ENCODE peak calls at places on chromosomes 6 and 20, in seven cellular contexts. J is H1, V is SK-N-SH, C is HCT116, T is K562, E is HepG2, Z is GM12878. M is an unnamed sample. For H3K36me3 and H3K4me1, the result is how much of the 10 kb centered on the place peaks cover.

GRCh38 chr6:158684745-158685355 is 35.0 kb downstream of the SYTL3 start:
- DNase-seq in J (peak), V (no peak), C (no peak), T (no peak), E (peak), Z (no peak), M (no peak)

GRCh38 chr20:63054695-63055240 is 48.0 kb upstream of the BHLHE23 start:
- DNase-seq in J (peak), V (no peak), C (no peak), T (no peak), E (no peak), Z (no peak), M (no peak)

GRCh38 chr20:4787069-4787468 is 65.4 kb downstream of the PRND start:
- DNase-seq in J (no peak), V (no peak), C (no peak), T (no peak), E (no peak), Z (no peak), M (no peak)

GRCh38 chr20:48728042-48728837 is 99.6 kb downstream of the PREX1 start:
- DNase-seq in J (no peak), V (no peak), C (no peak), T (no peak), E (no peak), Z (no peak), M (no peak)

GRCh38 chr6:88114838-88115237 is 51.3 kb downstream of the CNR1 start:
- DNase-seq in J (no peak), V (no peak), C (no peak), T (no peak), E (no peak), Z (no peak), M (no peak)

GRCh38 chr20:48531505-48531904 is 296.3 kb downstream of the PREX1 start:
- DNase-seq in J (no peak), V (no peak), C (no peak), T (no peak), E (no peak), Z (no peak), M (no peak)

GRCh38 chr20:48626938-48627736 is 200.7 kb downstream of the PREX1 start:
- DNase-seq in J (no peak), V (peak), C (no peak), T (no peak), E (no peak), Z (no peak), M (no peak)

GRCh38 chr6:33147807-33148666 is 44.2 kb downstream of the COL11A2 start:
- DNase-seq in J (no peak), V (peak), C (peak), T (peak), E (peak), Z (no peak), M (no peak)

GRCh38 chr6:63549076-63549475 is 23.2 kb upstream of the LOC128125822 start:
- DNase-seq in J (no peak), V (no peak), C (no peak), T (no peak), E (no peak), Z (no peak), M (no peak)

GRCh38 chr6:91523511-91523910 is 936.6 kb upstream of the MAP3K7 start:
- DNase-seq in J (no peak), V (no peak), C (no peak), T (no peak), E (no peak), Z (no peak), M (no peak)

GRCh38 chr6:21476054-21476552 is 117.4 kb upstream of the SOX4 start:
- DNase-seq in J (no peak), V (no peak), C (no peak), T (no peak), E (no peak), Z (no peak), M (no peak)

GRCh38 chr6:156848533-156848932 is 71.4 kb downstream of the ARID1B start:
- DNase-seq in J (no peak), V (peak), C (no peak), T (peak), E (no peak), Z (no peak), M (no peak)

GRCh38 chr6:96520039-96520850 is 1.4 kb upstream of the UFL1 start:
- DNase-seq in J (no peak), V (no peak), C (peak), T (peak), E (no peak), Z (no peak), M (no peak)

GRCh38 chr6:71043902-71044301 is 87.0 kb upstream of the B3GAT2 start:
- DNase-seq in J (no peak), V (no peak), C (no peak), T (no peak), E (no peak), Z (no peak), M (no peak)

GRCh38 chr20:43904195-43904594 is 10.5 kb upstream of the TOX2 start:
- DNase-seq in J (no peak), V (peak), C (no peak), T (no peak), E (peak), Z (no peak), M (no peak)

GRCh38 chr20:36932476-36933426 is 18.8 kb downstream of the SAMHD1 start:
- DNase-seq in J (no peak), V (no peak), C (no peak), T (no peak), E (peak), Z (no peak), M (no peak)
- H3K36me3 ChIP-seq in J (under half), V (under half), C (under half), T (under half), E (under half), Z (under half), M (under half)

DNA sequence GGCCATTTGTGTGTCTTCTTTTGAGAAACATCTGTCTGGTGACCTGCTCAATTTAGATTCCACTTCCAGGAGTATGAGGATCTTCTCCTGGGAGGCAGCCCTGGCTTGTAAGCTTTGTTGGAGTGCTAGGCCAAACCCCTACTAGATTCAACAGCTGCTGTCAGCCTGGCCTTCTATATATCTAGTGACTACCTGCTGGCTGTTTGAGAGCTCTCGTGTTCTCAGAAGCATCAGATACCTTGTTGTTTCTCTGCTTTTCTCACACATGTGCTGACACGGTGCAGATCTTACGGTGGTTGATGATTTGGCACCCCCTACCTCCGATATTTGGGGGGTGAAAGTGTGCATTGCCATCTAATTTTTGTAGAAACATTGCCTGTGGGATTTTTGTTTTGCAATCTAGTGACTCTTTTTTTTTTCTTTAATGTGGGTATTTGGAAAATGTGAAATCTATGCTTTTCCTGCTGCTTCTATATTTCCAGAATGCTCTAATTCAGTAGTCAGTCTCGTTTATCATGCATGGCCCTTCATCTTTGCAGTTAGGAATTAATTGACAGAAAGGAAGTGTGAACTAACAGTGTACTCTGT is 4.7 kb downstream of the CCN2 start:
- DNase-seq in J (no peak), V (no peak), C (no peak), T (no peak), E (peak), Z (no peak), M (no peak)
- TF ChIP-seq SIN3A in J (no peak), V (no peak), C (no peak), T (no peak), E (no peak), Z (no peak), M (no peak)

DNA sequence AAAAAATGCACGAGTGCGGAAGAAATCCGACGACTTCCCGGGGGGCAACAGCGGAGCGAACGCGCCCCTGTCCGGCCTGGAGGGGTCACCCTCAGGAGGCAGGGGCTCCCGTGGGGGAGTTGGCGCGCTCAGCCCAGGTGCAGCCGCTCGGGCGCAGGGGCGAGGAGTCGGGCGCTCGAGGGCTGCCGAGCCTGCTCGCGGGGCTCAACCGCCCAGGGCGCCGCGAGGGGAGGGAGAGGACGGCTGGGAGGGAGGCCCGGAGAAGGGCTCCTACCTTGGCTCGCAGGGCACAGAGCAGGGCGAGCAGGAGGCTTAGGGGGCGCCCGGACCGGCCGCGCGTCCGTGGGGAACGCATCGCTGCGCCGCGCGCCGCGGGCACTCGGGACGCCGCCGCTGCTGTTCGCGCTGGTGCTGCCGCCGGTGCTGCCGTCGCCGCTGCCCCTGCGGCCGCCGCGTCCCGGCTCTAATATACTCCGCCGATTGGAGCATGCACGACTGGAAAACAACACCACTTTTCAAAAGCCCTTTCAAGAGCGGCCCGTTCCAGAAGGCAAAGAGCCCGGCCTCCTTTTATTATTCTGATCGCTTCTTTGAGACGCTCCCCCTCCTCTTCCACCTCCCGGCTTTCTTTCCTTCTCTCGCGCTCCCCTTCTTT is 496 bp downstream of the JAG1 start:
- DNase-seq in J (peak), V (peak), C (no peak), T (peak), E (no peak), Z (no peak), M (no peak)
- H3K4me1 ChIP-seq in J (under half), V (under half), C (under half), T (under half), E (under half), Z (under half), M (under half)

GRCh38 chr6:36204068-36204753 is 7.7 kb downstream of the BRPF3 start:
- DNase-seq in J (no peak), V (no peak), C (no peak), T (no peak), E (no peak), Z (peak), M (no peak)
- H3K36me3 ChIP-seq in J (under half), V (half or more), C (under half), T (half or more), E (half or more), Z (under half), M (under half)

DNA sequence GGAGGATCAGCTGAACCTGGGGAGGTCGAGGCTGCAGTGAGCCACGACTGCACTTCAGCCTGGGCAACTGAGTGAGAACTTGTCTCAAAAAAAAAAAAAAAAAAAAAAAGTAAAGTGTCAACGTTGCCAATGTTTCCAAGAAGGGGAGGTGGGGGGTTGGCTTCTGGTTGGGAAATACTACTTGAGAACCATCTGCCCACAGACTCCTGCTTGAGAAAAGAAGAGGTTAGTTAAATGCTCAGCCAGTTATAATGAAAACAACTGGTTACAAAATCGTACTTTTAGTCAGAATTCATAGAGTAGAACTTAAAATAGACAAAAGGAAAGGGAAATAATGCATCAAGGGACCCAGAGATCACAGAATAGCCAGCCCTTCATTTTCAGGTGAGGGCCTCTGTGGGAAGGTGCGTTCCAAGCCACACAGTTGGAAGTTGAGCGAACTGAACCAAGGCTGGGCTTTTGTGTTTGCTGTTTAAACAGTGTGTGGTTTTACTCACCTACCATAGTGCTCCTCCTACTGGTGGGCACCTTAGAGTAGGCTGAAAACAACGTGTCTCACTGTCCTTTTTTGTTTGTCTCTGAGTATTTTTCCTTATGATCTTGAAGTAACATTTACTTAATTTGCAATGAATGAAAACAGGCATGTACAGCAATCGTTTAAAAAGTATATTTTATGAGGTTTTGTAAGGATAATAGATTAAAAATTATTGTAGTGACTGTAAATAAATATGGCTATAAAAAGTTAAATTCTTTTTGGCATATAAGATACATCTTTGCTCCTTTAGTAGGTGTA is 200.7 kb downstream of the BCAS1 start:
- DNase-seq in J (no peak), V (peak), C (peak), T (peak), E (peak), Z (peak), M (peak)
- TF ChIP-seq SIN3A in J (no peak), V (no peak), C (no peak), T (no peak), E (no peak), Z (no peak), M (no peak)

M was measured in Panc1.